ENCODE peak calls at places on chromosomes 1 and 21, in seven cellular contexts. I is RWPE1; J is right lobe of liver; W is prostate gland; Y is IMR-90; D is CD4-positive, alpha-beta T cell; L is esophagus muscularis mucosa. A is an unnamed sample.

GRCh38 chr1:26814893-26815292 is 11.6 kb upstream of the ZDHHC18 start:
- DNase-seq in I (no peak), J (no peak), W (no peak), Y (no peak), D (no peak), L (no peak), A (no peak)

GRCh38 chr1:25697426-25698220 is 81.0 kb downstream of the MAN1C1 start:
- DNase-seq in I (no peak), J (no peak), W (no peak), Y (no peak), D (peak), L (no peak), A (no peak)

GRCh38 chr1:207050428-207050767 is 610 bp downstream of the YOD1 start:
- DNase-seq in I (no peak), J (no peak), W (no peak), Y (no peak), D (no peak), L (no peak), A (peak)

GRCh38 chr21:44557491-44558328 is 885 bp downstream of the KRTAP10-3 start:
- DNase-seq in I (no peak), J (no peak), W (no peak), Y (no peak), D (no peak), L (peak), A (no peak)

GRCh38 chr1:150182233-150182632 is 32.5 kb downstream of the PLEKHO1 start:
- DNase-seq in I (no peak), J (no peak), W (no peak), Y (no peak), D (no peak), L (no peak), A (no peak)

GRCh38 chr1:232521660-232522059 is 108.3 kb downstream of the SIPA1L2 start:
- DNase-seq in I (no peak), J (no peak), W (no peak), Y (no peak), D (no peak), L (no peak), A (no peak)

GRCh38 chr1:54227091-54227602 is 27.2 kb downstream of the MRPL37 start:
- DNase-seq in I (peak), J (no peak), W (no peak), Y (peak), D (no peak), L (no peak), A (no peak)

GRCh38 chr1:247111636-247112478 is 7.7 kb upstream of the ZNF669 start:
- DNase-seq in I (peak), J (peak), W (peak), Y (peak), D (no peak), L (peak), A (peak)

GRCh38 chr1:32394141-32394889 is at the start of gene BSDC1:
- DNase-seq in I (peak), J (peak), W (peak), Y (peak), D (peak), L (peak), A (peak)
- H3K27ac ChIP-seq in I (peak), J (peak), W (peak), Y (peak), D (peak), L (peak), A (peak)

GRCh38 chr1:155981266-155982088 is 3.1 kb upstream of the ARHGEF2 start:
- DNase-seq in I (peak), J (no peak), W (no peak), Y (peak), D (peak), L (no peak), A (no peak)

GRCh38 chr1:155979525-155980343 is 1.4 kb upstream of the ARHGEF2 start:
- DNase-seq in I (no peak), J (no peak), W (no peak), Y (no peak), D (no peak), L (no peak), A (peak)

GRCh38 chr1:155982106-155982505 is 3.8 kb upstream of the ARHGEF2 start:
- DNase-seq in I (no peak), J (no peak), W (no peak), Y (no peak), D (no peak), L (no peak), A (no peak)

GRCh38 chr1:155984341-155984740 is 6.0 kb upstream of the ARHGEF2 start:
- DNase-seq in I (no peak), J (no peak), W (no peak), Y (no peak), D (no peak), L (no peak), A (no peak)

GRCh38 chr1:155983191-155984023 is 5.1 kb upstream of the ARHGEF2 start:
- DNase-seq in I (peak), J (no peak), W (no peak), Y (peak), D (no peak), L (no peak), A (no peak)
- TF ChIP-seq CTCF in I (no peak), J (no peak), W (no peak), Y (peak), D (no peak), L (no peak), A (no peak)

GRCh38 chr1:95554408-95554807 is 320.4 kb downstream of the RWDD3 start:
- DNase-seq in I (no peak), J (no peak), W (no peak), Y (no peak), D (no peak), L (no peak), A (no peak)

GRCh38 chr1:95548211-95548610 is 314.2 kb downstream of the RWDD3 start:
- DNase-seq in I (no peak), J (no peak), W (no peak), Y (no peak), D (no peak), L (no peak), A (no peak)

GRCh38 chr1:95547000-95547399 is 313.0 kb downstream of the RWDD3 start:
- DNase-seq in I (no peak), J (no peak), W (no peak), Y (no peak), D (no peak), L (no peak), A (no peak)

DNA sequence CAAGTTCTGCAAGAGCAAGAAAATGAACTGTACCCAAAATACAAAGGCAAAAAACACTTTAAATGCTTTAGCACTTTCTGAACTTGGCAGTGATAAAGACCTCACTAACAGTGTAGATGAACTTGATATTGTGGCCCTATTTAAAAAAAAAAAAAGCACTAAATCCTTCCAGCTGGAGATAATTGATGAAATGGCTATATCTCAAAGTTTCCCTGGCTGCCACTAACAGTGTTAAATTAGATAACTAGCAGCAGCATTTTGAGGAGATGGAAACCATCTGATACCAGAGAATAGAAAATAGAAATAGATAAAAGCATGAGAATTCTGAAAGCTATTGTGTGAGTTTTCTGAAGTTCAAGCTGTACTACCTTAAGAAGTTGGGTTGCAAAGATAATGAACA is 317.2 kb downstream of the RWDD3 start:
- DNase-seq in I (no peak), J (no peak), W (no peak), Y (no peak), D (no peak), L (no peak), A (no peak)
- H3K27ac ChIP-seq in I (no peak), J (no peak), W (no peak), Y (no peak), D (no peak), L (no peak), A (no peak)

DNA sequence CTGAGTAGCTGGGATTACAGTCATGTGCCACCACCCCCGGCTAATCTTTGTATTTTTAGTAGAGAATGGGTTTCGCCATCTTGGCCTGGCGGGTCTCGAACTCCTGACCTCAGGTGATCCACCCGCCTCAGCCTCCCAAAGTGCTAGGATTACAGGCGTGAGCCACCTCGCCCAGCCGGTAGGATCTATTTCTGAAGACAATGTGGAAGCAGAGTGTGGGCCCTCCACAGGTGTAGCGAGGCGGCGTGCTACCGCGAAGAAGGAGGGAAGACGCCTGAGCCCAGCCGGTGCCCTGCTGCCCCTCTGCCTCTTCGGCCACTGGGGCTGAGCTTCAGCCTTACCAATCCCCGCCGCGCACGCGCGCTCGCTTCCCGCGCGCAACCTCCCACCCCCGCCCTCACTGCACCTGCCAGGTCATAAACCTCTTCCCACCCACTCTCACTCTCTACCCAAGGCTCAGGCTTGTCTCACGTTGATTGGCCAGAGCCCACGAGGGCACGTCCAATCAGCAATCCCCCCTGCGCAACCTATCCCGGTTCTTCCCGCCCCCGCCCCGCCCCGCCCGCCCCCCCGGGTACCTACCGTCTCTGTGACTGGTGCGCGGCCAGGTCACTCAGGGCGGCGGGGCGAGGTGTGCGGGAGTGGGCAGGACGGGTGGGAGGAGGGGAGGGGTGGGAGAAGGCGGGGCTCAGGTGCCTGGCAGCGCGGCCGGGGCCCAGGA is 409 bp upstream of the HOOK1 start:
- DNase-seq in I (peak), J (peak), W (peak), Y (no peak), D (peak), L (no peak), A (peak)
- TF ChIP-seq CTCF in I (no peak), J (no peak), W (no peak), Y (no peak), D (no peak), L (no peak), A (no peak)

GRCh38 chr1:14914351-14914988 is 239.1 kb upstream of the TMEM51 start:
- DNase-seq in I (no peak), J (no peak), W (no peak), Y (no peak), D (no peak), L (no peak), A (no peak)
- H3K27ac ChIP-seq in I (peak), J (no peak), W (peak), Y (no peak), D (no peak), L (no peak), A (no peak)

GRCh38 chr1:245779797-245780529 is 625.2 kb downstream of the KIF26B start:
- DNase-seq in I (no peak), J (no peak), W (no peak), Y (no peak), D (no peak), L (no peak), A (no peak)
- TF ChIP-seq CTCF in I (no peak), J (no peak), W (no peak), Y (no peak), D (no peak), L (no peak), A (no peak)

DNA sequence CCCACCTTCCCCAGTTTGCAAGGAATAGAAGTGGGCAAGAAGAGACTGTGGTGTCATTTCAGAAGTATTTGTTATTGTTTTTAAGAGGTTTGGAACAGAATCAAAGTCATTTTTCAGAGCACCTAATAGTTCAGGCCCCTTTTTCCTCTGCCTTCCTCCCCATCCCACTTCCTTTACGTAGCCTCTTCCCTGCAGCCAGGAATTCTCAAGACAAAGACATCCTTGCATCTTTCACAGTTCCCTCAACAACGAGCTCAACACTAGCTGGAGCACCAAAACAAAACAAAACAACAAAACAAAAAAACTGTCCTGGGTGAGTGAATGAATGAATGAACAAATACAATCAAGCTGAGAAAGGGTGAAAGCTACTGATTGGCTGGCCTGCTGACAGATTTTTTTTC is 7.0 kb downstream of the PALMD start:
- DNase-seq in I (no peak), J (no peak), W (no peak), Y (no peak), D (no peak), L (no peak), A (no peak)
- H3K27ac ChIP-seq in I (no peak), J (peak), W (no peak), Y (no peak), D (no peak), L (peak), A (no peak)

GRCh38 chr1:8378202-8378601 is 60.3 kb downstream of the SLC45A1 start:
- DNase-seq in I (no peak), J (no peak), W (no peak), Y (peak), D (no peak), L (no peak), A (no peak)
- TF ChIP-seq CTCF in I (no peak), J (no peak), W (no peak), Y (no peak), D (no peak), L (no peak), A (no peak)

GRCh38 chr1:214510477-214510876 is 40.9 kb downstream of the PTPN14 start:
- DNase-seq in I (no peak), J (no peak), W (no peak), Y (no peak), D (no peak), L (peak), A (no peak)
- H3K27ac ChIP-seq in I (no peak), J (no peak), W (no peak), Y (no peak), D (no peak), L (no peak), A (no peak)

A was measured in colonic mucosa.